ENCODE peak calls at places on chromosomes 4 and X, in five cellular contexts. One of them, this sample, is unnamed.

GRCh38 chr4:6250235-6250983 is 19.2 kb upstream of the WFS1 start:
- DNase-seq in AG10803: peak; percentile 55
- DNase-seq in IMR-90: peak; percentile 59
- DNase-seq in CD4-positive, CD25-positive, alpha-beta regulatory T cell: peak; percentile 12
- DNase-seq in lower lobe of right lung: no peak
- DNase-seq in this sample: no peak

GRCh38 chr4:75940692-75941253 is at the start of gene NAAA:
- DNase-seq in AG10803: peak; percentile 70
- DNase-seq in IMR-90: peak; percentile 65
- DNase-seq in CD4-positive, CD25-positive, alpha-beta regulatory T cell: peak; percentile 74
- DNase-seq in lower lobe of right lung: peak; percentile 79
- DNase-seq in this sample: peak; percentile 44

GRCh38 chrX:154371771-154372300 is 2.6 kb downstream of the FLNA start:
- DNase-seq in AG10803: no peak
- DNase-seq in IMR-90: no peak
- DNase-seq in CD4-positive, CD25-positive, alpha-beta regulatory T cell: no peak
- DNase-seq in lower lobe of right lung: no peak
- DNase-seq in this sample: no peak

GRCh38 chr4:75633846-75634245 is 3.5 kb upstream of the CDKL2 start:
- DNase-seq in AG10803: peak; percentile 82
- DNase-seq in IMR-90: peak; percentile 40
- DNase-seq in CD4-positive, CD25-positive, alpha-beta regulatory T cell: no peak
- DNase-seq in lower lobe of right lung: no peak
- DNase-seq in this sample: no peak

GRCh38 chr4:105461221-105462041 is 12.4 kb downstream of the PPA2 start:
- DNase-seq in AG10803: no peak
- DNase-seq in IMR-90: no peak
- DNase-seq in CD4-positive, CD25-positive, alpha-beta regulatory T cell: no peak
- DNase-seq in lower lobe of right lung: no peak
- DNase-seq in this sample: no peak

GRCh38 chr4:84418032-84418709 is 80.9 kb downstream of the NKX6-1 start:
- DNase-seq in AG10803: no peak
- DNase-seq in IMR-90: no peak
- DNase-seq in CD4-positive, CD25-positive, alpha-beta regulatory T cell: no peak
- DNase-seq in lower lobe of right lung: no peak
- DNase-seq in this sample: no peak

GRCh38 chr4:145619639-145619996 is 433 bp downstream of the MMAA start:
- DNase-seq in AG10803: peak; percentile 51
- DNase-seq in IMR-90: peak; percentile 57
- DNase-seq in CD4-positive, CD25-positive, alpha-beta regulatory T cell: peak; percentile 37
- DNase-seq in lower lobe of right lung: peak; percentile 60
- DNase-seq in this sample: peak; percentile 46

GRCh38 chr4:4269856-4270255 is 20.1 kb downstream of the LYAR start:
- DNase-seq in AG10803: no peak
- DNase-seq in IMR-90: no peak
- DNase-seq in CD4-positive, CD25-positive, alpha-beta regulatory T cell: no peak
- DNase-seq in lower lobe of right lung: no peak
- DNase-seq in this sample: no peak

GRCh38 chr4:116839826-116840225 is 245.6 kb downstream of the TRAM1L1 start:
- DNase-seq in AG10803: no peak
- DNase-seq in IMR-90: no peak
- DNase-seq in CD4-positive, CD25-positive, alpha-beta regulatory T cell: no peak
- DNase-seq in lower lobe of right lung: no peak
- DNase-seq in this sample: no peak

GRCh38 chr4:184472540-184473264 is 1.6 kb downstream of the IRF2 start:
- DNase-seq in AG10803: peak; percentile 62
- DNase-seq in IMR-90: peak; percentile 51
- DNase-seq in CD4-positive, CD25-positive, alpha-beta regulatory T cell: peak; percentile 60
- DNase-seq in lower lobe of right lung: peak; percentile 91
- DNase-seq in this sample: peak; percentile 49

GRCh38 chrX:68843992-68844391 is 15.2 kb downstream of the EFNB1 start:
- DNase-seq in AG10803: no peak
- DNase-seq in IMR-90: no peak
- DNase-seq in CD4-positive, CD25-positive, alpha-beta regulatory T cell: no peak
- DNase-seq in lower lobe of right lung: no peak
- DNase-seq in this sample: no peak

GRCh38 chr4:185697488-185697887 is 114.5 kb downstream of the SORBS2 start:
- DNase-seq in AG10803: no peak
- DNase-seq in IMR-90: no peak
- DNase-seq in CD4-positive, CD25-positive, alpha-beta regulatory T cell: no peak
- DNase-seq in lower lobe of right lung: no peak
- DNase-seq in this sample: no peak

GRCh38 chrX:10761447-10761846 is 141.1 kb upstream of the MID1 start:
- DNase-seq in AG10803: no peak
- DNase-seq in IMR-90: no peak
- DNase-seq in CD4-positive, CD25-positive, alpha-beta regulatory T cell: no peak
- DNase-seq in lower lobe of right lung: no peak
- DNase-seq in this sample: no peak

GRCh38 chr4:155967098-155967497 is 13.4 kb upstream of the CTSO start:
- DNase-seq in AG10803: peak; percentile 44
- DNase-seq in IMR-90: peak; percentile 69
- DNase-seq in CD4-positive, CD25-positive, alpha-beta regulatory T cell: no peak
- DNase-seq in lower lobe of right lung: no peak
- DNase-seq in this sample: no peak

GRCh38 chr4:146029147-146029546 is 90.5 kb upstream of the ZNF827 start:
- DNase-seq in AG10803: peak; percentile 39
- DNase-seq in IMR-90: no peak
- DNase-seq in CD4-positive, CD25-positive, alpha-beta regulatory T cell: no peak
- DNase-seq in lower lobe of right lung: no peak
- DNase-seq in this sample: no peak

GRCh38 chr4:8090312-8090711 is 68.3 kb downstream of the ABLIM2 start:
- DNase-seq in AG10803: no peak
- DNase-seq in IMR-90: peak; percentile 35
- DNase-seq in CD4-positive, CD25-positive, alpha-beta regulatory T cell: no peak
- DNase-seq in lower lobe of right lung: no peak
- DNase-seq in this sample: no peak

GRCh38 chrX:47644557-47645091 is 5.7 kb downstream of the ELK1 start:
- DNase-seq in AG10803: peak; percentile 31
- DNase-seq in IMR-90: peak; percentile 44
- DNase-seq in CD4-positive, CD25-positive, alpha-beta regulatory T cell: no peak
- DNase-seq in lower lobe of right lung: no peak
- DNase-seq in this sample: no peak

GRCh38 chrX:103464774-103465117 is 54.5 kb downstream of the RAB40A start:
- DNase-seq in AG10803: peak; percentile 66
- DNase-seq in IMR-90: peak; percentile 72
- DNase-seq in CD4-positive, CD25-positive, alpha-beta regulatory T cell: peak; percentile 56
- DNase-seq in lower lobe of right lung: peak; percentile 51
- DNase-seq in this sample: peak; percentile 49

GRCh38 chrX:21865436-21865835 is 9.6 kb downstream of the YY2 start:
- DNase-seq in AG10803: peak; percentile 32
- DNase-seq in IMR-90: peak; percentile 57
- DNase-seq in CD4-positive, CD25-positive, alpha-beta regulatory T cell: no peak
- DNase-seq in lower lobe of right lung: no peak
- DNase-seq in this sample: no peak

GRCh38 chr4:165326831-165327210 is 648 bp upstream of the MSMO1 start:
- DNase-seq in AG10803: peak; percentile 27
- DNase-seq in IMR-90: peak; percentile 9
- DNase-seq in CD4-positive, CD25-positive, alpha-beta regulatory T cell: no peak
- DNase-seq in lower lobe of right lung: peak; percentile 55
- DNase-seq in this sample: no peak

GRCh38 chr4:134935320-134935719 is 733.7 kb upstream of the PABPC4L start:
- DNase-seq in AG10803: no peak
- DNase-seq in IMR-90: no peak
- DNase-seq in CD4-positive, CD25-positive, alpha-beta regulatory T cell: no peak
- DNase-seq in lower lobe of right lung: no peak
- DNase-seq in this sample: no peak

GRCh38 chrX:103565752-103566151 is 19.6 kb upstream of the TCEAL4 start:
- DNase-seq in AG10803: peak; percentile 60
- DNase-seq in IMR-90: peak; percentile 52
- DNase-seq in CD4-positive, CD25-positive, alpha-beta regulatory T cell: no peak
- DNase-seq in lower lobe of right lung: no peak
- DNase-seq in this sample: no peak

GRCh38 chr4:108834787-108835384 is 72.0 kb upstream of the ETNPPL start:
- DNase-seq in AG10803: peak; percentile 64
- DNase-seq in IMR-90: peak; percentile 74
- DNase-seq in CD4-positive, CD25-positive, alpha-beta regulatory T cell: no peak
- DNase-seq in lower lobe of right lung: no peak
- DNase-seq in this sample: no peak

GRCh38 chrX:283115-283845 is 2.1 kb downstream of the PLCXD1 start:
- DNase-seq in AG10803: peak; percentile 78
- DNase-seq in IMR-90: peak; percentile 83
- DNase-seq in CD4-positive, CD25-positive, alpha-beta regulatory T cell: peak; percentile 85
- DNase-seq in lower lobe of right lung: peak; percentile 93
- DNase-seq in this sample: peak; percentile 91

GRCh38 chr4:118997601-118998000 is 108.9 kb downstream of the SYNPO2 start:
- DNase-seq in AG10803: peak; percentile 58
- DNase-seq in IMR-90: peak; percentile 78
- DNase-seq in CD4-positive, CD25-positive, alpha-beta regulatory T cell: no peak
- DNase-seq in lower lobe of right lung: no peak
- DNase-seq in this sample: no peak
- H3K4me3 ChIP-seq in AG10803: no peak overlapping the region
- H3K4me3 ChIP-seq in IMR-90: no peak overlapping the region
- H3K4me3 ChIP-seq in CD4-positive, CD25-positive, alpha-beta regulatory T cell: no peak overlapping the region
- H3K4me3 ChIP-seq in lower lobe of right lung: no peak overlapping the region
- H3K4me3 ChIP-seq in this sample: no peak overlapping the region

GRCh38 chrX:149829751-149830191 is 48.0 kb downstream of the MAGEA9 start:
- DNase-seq in AG10803: peak; percentile 39
- DNase-seq in IMR-90: peak; percentile 24
- DNase-seq in CD4-positive, CD25-positive, alpha-beta regulatory T cell: no peak
- DNase-seq in lower lobe of right lung: no peak
- DNase-seq in this sample: peak; percentile 1
- H3K4me3 ChIP-seq in AG10803: no peak overlapping the region
- H3K4me3 ChIP-seq in IMR-90: no peak overlapping the region
- H3K4me3 ChIP-seq in CD4-positive, CD25-positive, alpha-beta regulatory T cell: no peak overlapping the region
- H3K4me3 ChIP-seq in lower lobe of right lung: no peak overlapping the region
- H3K4me3 ChIP-seq in this sample: peak overlapping the region; percentile 37

DNA sequence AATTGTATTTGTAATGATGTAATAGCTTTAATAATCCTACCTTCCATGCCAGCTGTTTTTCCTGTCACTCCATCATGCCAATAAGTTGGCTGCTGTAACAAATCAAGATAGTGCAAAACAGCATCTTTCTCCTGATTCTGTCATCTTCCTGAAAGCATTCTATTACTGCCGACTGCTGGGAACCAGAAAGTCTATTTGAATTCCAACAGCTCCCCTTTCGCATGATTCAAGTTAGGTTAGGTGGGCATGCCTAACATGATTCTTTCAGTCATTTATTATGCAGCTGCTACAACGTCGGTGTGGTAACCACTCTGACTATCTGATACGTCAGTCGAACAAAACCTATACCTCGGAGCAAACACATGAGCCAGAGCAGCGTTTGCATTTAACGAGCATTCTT is 127.9 kb upstream of the DMD start:
- DNase-seq in AG10803: no peak
- DNase-seq in IMR-90: peak; percentile 16
- DNase-seq in CD4-positive, CD25-positive, alpha-beta regulatory T cell: no peak
- DNase-seq in lower lobe of right lung: no peak
- DNase-seq in this sample: no peak
- H3K4me3 ChIP-seq in AG10803: no peak overlapping the region
- H3K4me3 ChIP-seq in IMR-90: no peak overlapping the region
- H3K4me3 ChIP-seq in CD4-positive, CD25-positive, alpha-beta regulatory T cell: no peak overlapping the region
- H3K4me3 ChIP-seq in lower lobe of right lung: peak overlapping the region; percentile 14
- H3K4me3 ChIP-seq in this sample: no peak overlapping the region

GRCh38 chr4:141174457-141174856 is 41.2 kb upstream of the RNF150 start:
- DNase-seq in AG10803: no peak
- DNase-seq in IMR-90: no peak
- DNase-seq in CD4-positive, CD25-positive, alpha-beta regulatory T cell: no peak
- DNase-seq in lower lobe of right lung: no peak
- DNase-seq in this sample: no peak

GRCh38 chr4:141169391-141169790 is 36.1 kb upstream of the RNF150 start:
- DNase-seq in AG10803: no peak
- DNase-seq in IMR-90: no peak
- DNase-seq in CD4-positive, CD25-positive, alpha-beta regulatory T cell: no peak
- DNase-seq in lower lobe of right lung: no peak
- DNase-seq in this sample: no peak
- H3K4me3 ChIP-seq in AG10803: no peak overlapping the region
- H3K4me3 ChIP-seq in IMR-90: no peak overlapping the region
- H3K4me3 ChIP-seq in CD4-positive, CD25-positive, alpha-beta regulatory T cell: no peak overlapping the region
- H3K4me3 ChIP-seq in lower lobe of right lung: no peak overlapping the region
- H3K4me3 ChIP-seq in this sample: no peak overlapping the region

This sample was measured in CD8-positive, alpha-beta T cell.